ENCODE peak calls at places on chromosomes 16 and 17, in seven cellular contexts. X is GM12891, T is K562, I is SK-N-SH, S is HepG2, H is GM12878, G is H1. M is an unnamed sample.

GRCh38 chr16:17296412-17296811 is 174.3 kb downstream of the XYLT1 start:
- DNase-seq in X (no peak), T (no peak), I (peak), S (no peak), H (no peak), G (no peak), M (no peak)

GRCh38 chr17:7716901-7717755 is at the start of gene DNAH2:
- DNase-seq in X (peak), T (peak), I (peak), S (peak), H (no peak), G (peak), M (peak)

GRCh38 chr17:16938496-16939270 is 33.2 kb downstream of the TNFRSF13B start:
- DNase-seq in X (no peak), T (no peak), I (no peak), S (no peak), H (no peak), G (no peak), M (no peak)

GRCh38 chr17:81909231-81909630 is 2.0 kb downstream of the PCYT2 start:
- DNase-seq in X (no peak), T (no peak), I (no peak), S (no peak), H (no peak), G (no peak), M (no peak)

GRCh38 chr17:61551255-61551742 is 39.7 kb downstream of the NACA2 start:
- DNase-seq in X (no peak), T (peak), I (peak), S (peak), H (no peak), G (no peak), M (no peak)

GRCh38 chr17:5516060-5516792 is 29.9 kb downstream of the MIS12 start:
- DNase-seq in X (no peak), T (peak), I (no peak), S (peak), H (no peak), G (no peak), M (no peak)

GRCh38 chr16:4914528-4915225 is 22.3 kb downstream of the PPL start:
- DNase-seq in X (no peak), T (no peak), I (no peak), S (no peak), H (no peak), G (no peak), M (no peak)

GRCh38 chr17:31067699-31068184 is 27.0 kb upstream of the NF1 start:
- DNase-seq in X (no peak), T (no peak), I (no peak), S (peak), H (no peak), G (no peak), M (no peak)

GRCh38 chr17:16495561-16495960 is 3.6 kb upstream of the LRRC75A start:
- DNase-seq in X (no peak), T (no peak), I (no peak), S (no peak), H (no peak), G (no peak), M (no peak)

GRCh38 chr17:50149425-50150353 is 788 bp downstream of the PPP1R9B start:
- DNase-seq in X (no peak), T (no peak), I (peak), S (no peak), H (no peak), G (no peak), M (no peak)

DNA sequence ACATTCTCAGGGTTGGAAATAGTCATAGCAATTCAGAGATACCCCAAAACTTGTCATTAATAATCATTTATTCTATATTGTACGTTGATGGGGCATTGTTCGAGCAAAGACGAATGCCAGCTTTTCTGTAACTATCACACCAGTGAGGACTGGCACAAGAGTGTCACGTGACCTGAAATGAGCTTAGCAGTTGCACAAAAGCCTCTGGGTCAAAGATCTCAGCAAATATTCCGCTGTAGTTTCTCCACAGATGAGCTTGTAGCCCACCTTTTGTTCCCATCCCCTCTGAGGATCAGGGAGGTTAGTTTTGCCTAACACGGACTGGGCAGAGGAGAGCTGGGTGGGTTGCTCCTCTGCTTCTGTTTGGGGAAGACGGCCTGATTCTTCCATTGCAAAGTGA is 18.2 kb downstream of the IRX3 start:
- DNase-seq in X (no peak), T (no peak), I (no peak), S (peak), H (no peak), G (no peak), M (no peak)
- TF ChIP-seq TAF1 in X (no peak), T (no peak), I (no peak), S (no peak), H (no peak), G (no peak), M (no peak)

GRCh38 chr16:63018581-63019223 is 982.5 kb upstream of the CDH8 start:
- DNase-seq in X (no peak), T (no peak), I (no peak), S (no peak), H (no peak), G (no peak), M (no peak)
- TF ChIP-seq TAF1 in X (no peak), T (no peak), I (no peak), S (no peak), H (no peak), G (no peak), M (no peak)

GRCh38 chr16:728131-728889 is 1.4 kb downstream of the HAGHL start:
- DNase-seq in X (peak), T (peak), I (peak), S (no peak), H (no peak), G (no peak), M (peak)
- TF ChIP-seq TAF1 in X (no peak), T (peak), I (no peak), S (no peak), H (no peak), G (no peak), M (no peak)

GRCh38 chr16:58933186-58933585 is 199.1 kb upstream of the GOT2 start:
- DNase-seq in X (no peak), T (no peak), I (no peak), S (no peak), H (no peak), G (no peak), M (no peak)

GRCh38 chr16:58931436-58931835 is 197.3 kb upstream of the GOT2 start:
- DNase-seq in X (no peak), T (no peak), I (no peak), S (no peak), H (no peak), G (no peak), M (no peak)
- TF ChIP-seq TAF1 in X (no peak), T (no peak), I (no peak), S (no peak), H (no peak), G (no peak), M (no peak)

DNA sequence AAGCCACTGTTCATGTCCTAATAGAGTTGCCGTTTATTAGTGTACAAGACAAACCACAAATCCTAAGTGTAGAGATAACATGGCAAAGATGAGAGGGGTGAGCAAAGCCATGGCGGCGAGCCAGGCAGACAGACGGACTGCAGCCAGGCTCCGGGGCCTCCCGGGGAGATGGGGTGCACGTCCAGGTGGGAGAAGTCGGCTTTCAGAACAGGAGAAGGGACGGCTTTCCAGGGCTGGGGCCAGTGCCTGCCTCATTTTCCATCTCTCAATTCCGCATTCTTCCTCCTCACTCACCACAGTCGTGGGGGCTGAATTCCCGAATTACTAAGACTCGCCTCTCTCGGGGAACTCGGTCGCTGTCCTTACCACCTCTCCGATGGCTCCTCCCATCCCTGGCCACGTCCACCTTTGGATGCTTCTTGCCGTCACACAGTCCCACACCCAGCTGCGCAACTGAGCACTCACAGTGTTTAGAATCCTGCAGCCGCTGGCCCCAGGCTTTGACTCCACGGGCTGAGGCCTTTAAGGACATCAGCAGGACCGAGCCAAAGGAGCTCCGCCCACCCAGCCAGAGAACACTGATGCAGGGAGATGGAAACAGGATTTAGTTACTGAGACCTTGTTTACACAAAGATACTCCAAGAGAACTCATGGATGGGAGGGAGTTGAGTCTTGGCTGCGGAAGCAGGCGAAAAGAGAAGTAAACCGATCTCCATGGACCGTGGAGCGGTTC is 59.7 kb downstream of the RNF112 start:
- DNase-seq in X (no peak), T (no peak), I (no peak), S (no peak), H (no peak), G (no peak), M (no peak)
- TF ChIP-seq TAF1 in X (no peak), T (no peak), I (no peak), S (no peak), H (no peak), G (no peak), M (no peak)

DNA sequence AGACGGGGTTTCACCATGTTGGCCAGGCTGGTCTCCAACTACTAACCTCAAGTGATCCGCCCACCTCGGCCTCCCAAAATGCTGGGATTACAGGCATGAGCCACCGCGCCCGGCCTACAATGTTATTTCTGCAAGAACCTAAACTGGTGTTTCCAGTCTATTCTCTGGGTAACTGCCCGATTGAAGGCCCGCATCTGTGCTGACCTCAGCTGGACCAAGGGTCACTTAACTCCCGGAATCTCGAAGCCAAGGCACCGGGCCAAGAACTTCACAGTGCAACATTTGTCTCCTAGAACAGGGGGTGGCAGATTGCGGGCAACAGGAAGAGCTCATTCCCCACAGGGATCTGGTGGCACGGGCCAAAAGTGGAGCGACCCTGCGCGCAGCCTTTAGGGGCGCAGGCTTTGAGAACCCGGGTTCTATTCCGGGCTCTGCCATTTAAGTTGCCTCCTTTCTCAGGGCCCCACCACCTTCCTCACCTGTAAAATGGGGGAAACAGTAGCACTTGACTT is 785 bp downstream of the SHMT1 start:
- DNase-seq in X (no peak), T (no peak), I (peak), S (peak), H (no peak), G (no peak), M (no peak)
- TF ChIP-seq TAF1 in X (no peak), T (no peak), I (no peak), S (no peak), H (no peak), G (no peak), M (no peak)

GRCh38 chr17:41116292-41116691 is 1.9 kb downstream of the KRTAP4-11 start:
- DNase-seq in X (no peak), T (no peak), I (no peak), S (no peak), H (no peak), G (no peak), M (no peak)
- TF ChIP-seq TAF1 in X (no peak), T (no peak), I (no peak), S (no peak), H (no peak), G (no peak), M (no peak)